ENCODE peak calls at places on chromosomes 5 and 9, in five cellular contexts. W is retinal pigment epithelial cell; Y is ELR; E is activated T-cell treated with anti-CD3 and anti-CD28 coated beads, Interleukin-2, amount 50 U/mL, for 72 hours; K is NCI-H510A treated with DMSO at 0.1 percent for 48 hours. H is an unnamed sample.

GRCh38 chr9:85741112-85741874 is 461 bp downstream of the AGTPBP1 start:
- DNase-seq in K (peak), W (no peak), Y (peak), E (peak), H (no peak)

GRCh38 chr9:113892861-113893491 is 16.9 kb downstream of the ZNF618 start:
- DNase-seq in W (no peak), K (no peak), E (no peak), Y (no peak), H (no peak)

GRCh38 chr5:82349651-82350050 is 71.5 kb upstream of the RPS23 start:
- DNase-seq in K (no peak), E (peak), W (no peak), Y (peak), H (no peak)

GRCh38 chr9:124743686-124744348 is 27.3 kb downstream of the NR6A1 start:
- DNase-seq in E (no peak), K (no peak), Y (peak), W (peak), H (no peak)

GRCh38 chr9:104412238-104412637 is 91.8 kb upstream of the OR13F1 start:
- DNase-seq in K (peak), W (no peak), E (no peak), Y (peak), H (no peak)

GRCh38 chr9:23851024-23851629 is 25.1 kb upstream of the ELAVL2 start:
- DNase-seq in Y (no peak), W (no peak), K (peak), E (no peak), H (no peak)

GRCh38 chr5:132592521-132592920 is 35.7 kb downstream of the RAD50 start:
- DNase-seq in W (no peak), E (no peak), Y (no peak), K (no peak), H (no peak)

GRCh38 chr5:54519083-54519541 is 1.6 kb downstream of the SNX18 start:
- DNase-seq in Y (no peak), K (no peak), W (no peak), E (no peak), H (no peak)

GRCh38 chr5:3678801-3679200 is 83.2 kb downstream of the IRX1 start:
- DNase-seq in W (no peak), Y (no peak), E (no peak), K (no peak), H (no peak)

GRCh38 chr9:72149231-72149975 is at the start of gene GDA:
- DNase-seq in Y (no peak), E (no peak), K (no peak), W (no peak), H (no peak)